ENCODE peak calls at places on chromosome 3, in nine cellular contexts. One of them, this sample, is unnamed.

GRCh38 chr3:146968204-146968651 is 363.1 kb upstream of the PLSCR5 start:
- DNase-seq in effector memory CD8-positive, alpha-beta T cell: no peak
- DNase-seq in activated T-cell treated with anti-CD3 and anti-CD28 coated beads, Interleukin-2, amount 50 U/mL, for 4 hours: no peak
- DNase-seq in HTR-8/SVneo: peak
- DNase-seq in SHP77: no peak
- DNase-seq in GM23248: peak
- DNase-seq in sciatic nerve: no peak
- DNase-seq in LoVo: no peak
- DNase-seq in Right ventricle myocardium inferior: no peak
- DNase-seq in this sample: peak

GRCh38 chr3:139675327-139675726 is 2.4 kb downstream of the NMNAT3 start:
- DNase-seq in HTR-8/SVneo: no peak
- DNase-seq in effector memory CD8-positive, alpha-beta T cell: no peak
- DNase-seq in activated T-cell treated with anti-CD3 and anti-CD28 coated beads, Interleukin-2, amount 50 U/mL, for 4 hours: no peak
- DNase-seq in LoVo: no peak
- DNase-seq in GM23248: no peak
- DNase-seq in Right ventricle myocardium inferior: no peak
- DNase-seq in sciatic nerve: no peak
- DNase-seq in SHP77: no peak
- DNase-seq in this sample: no peak

GRCh38 chr3:133641254-133641653 is 20.5 kb downstream of the TOPBP1 start:
- DNase-seq in HTR-8/SVneo: no peak
- DNase-seq in activated T-cell treated with anti-CD3 and anti-CD28 coated beads, Interleukin-2, amount 50 U/mL, for 4 hours: no peak
- DNase-seq in sciatic nerve: no peak
- DNase-seq in GM23248: no peak
- DNase-seq in SHP77: no peak
- DNase-seq in LoVo: no peak
- DNase-seq in Right ventricle myocardium inferior: no peak
- DNase-seq in effector memory CD8-positive, alpha-beta T cell: no peak
- DNase-seq in this sample: no peak

GRCh38 chr3:14633819-14634424 is 17.6 kb upstream of the CCDC174 start:
- DNase-seq in SHP77: peak
- DNase-seq in Right ventricle myocardium inferior: peak
- DNase-seq in sciatic nerve: no peak
- DNase-seq in GM23248: peak
- DNase-seq in HTR-8/SVneo: peak
- DNase-seq in activated T-cell treated with anti-CD3 and anti-CD28 coated beads, Interleukin-2, amount 50 U/mL, for 4 hours: peak
- DNase-seq in effector memory CD8-positive, alpha-beta T cell: peak
- DNase-seq in LoVo: peak
- DNase-seq in this sample: peak

GRCh38 chr3:184659797-184660301 is 52.0 kb downstream of the MAGEF1 start:
- DNase-seq in LoVo: no peak
- DNase-seq in GM23248: no peak
- DNase-seq in sciatic nerve: no peak
- DNase-seq in HTR-8/SVneo: peak
- DNase-seq in effector memory CD8-positive, alpha-beta T cell: no peak
- DNase-seq in SHP77: peak
- DNase-seq in Right ventricle myocardium inferior: no peak
- DNase-seq in activated T-cell treated with anti-CD3 and anti-CD28 coated beads, Interleukin-2, amount 50 U/mL, for 4 hours: no peak
- DNase-seq in this sample: no peak

GRCh38 chr3:193134895-193135294 is 106.1 kb upstream of the PLAAT1 start:
- DNase-seq in effector memory CD8-positive, alpha-beta T cell: no peak
- DNase-seq in GM23248: peak
- DNase-seq in sciatic nerve: no peak
- DNase-seq in LoVo: peak
- DNase-seq in Right ventricle myocardium inferior: no peak
- DNase-seq in HTR-8/SVneo: peak
- DNase-seq in SHP77: no peak
- DNase-seq in activated T-cell treated with anti-CD3 and anti-CD28 coated beads, Interleukin-2, amount 50 U/mL, for 4 hours: no peak
- DNase-seq in this sample: peak

GRCh38 chr3:48247401-48247807 is 6.5 kb downstream of the ZNF589 start:
- DNase-seq in effector memory CD8-positive, alpha-beta T cell: no peak
- DNase-seq in sciatic nerve: no peak
- DNase-seq in GM23248: peak
- DNase-seq in HTR-8/SVneo: no peak
- DNase-seq in Right ventricle myocardium inferior: no peak
- DNase-seq in activated T-cell treated with anti-CD3 and anti-CD28 coated beads, Interleukin-2, amount 50 U/mL, for 4 hours: no peak
- DNase-seq in SHP77: no peak
- DNase-seq in LoVo: no peak
- DNase-seq in this sample: peak

GRCh38 chr3:59563072-59563605 is 513.3 kb upstream of the CFAP20DC start:
- DNase-seq in effector memory CD8-positive, alpha-beta T cell: no peak
- DNase-seq in activated T-cell treated with anti-CD3 and anti-CD28 coated beads, Interleukin-2, amount 50 U/mL, for 4 hours: no peak
- DNase-seq in Right ventricle myocardium inferior: no peak
- DNase-seq in LoVo: no peak
- DNase-seq in SHP77: no peak
- DNase-seq in GM23248: peak
- DNase-seq in HTR-8/SVneo: no peak
- DNase-seq in sciatic nerve: no peak
- DNase-seq in this sample: no peak

GRCh38 chr3:177211503-177212277 is 14.4 kb upstream of the TBL1XR1 start:
- DNase-seq in Right ventricle myocardium inferior: no peak
- DNase-seq in GM23248: no peak
- DNase-seq in effector memory CD8-positive, alpha-beta T cell: no peak
- DNase-seq in LoVo: no peak
- DNase-seq in HTR-8/SVneo: no peak
- DNase-seq in activated T-cell treated with anti-CD3 and anti-CD28 coated beads, Interleukin-2, amount 50 U/mL, for 4 hours: no peak
- DNase-seq in sciatic nerve: no peak
- DNase-seq in SHP77: peak
- DNase-seq in this sample: no peak

GRCh38 chr3:79824166-79824565 is 56.4 kb upstream of the ROBO1 start:
- DNase-seq in SHP77: no peak
- DNase-seq in sciatic nerve: no peak
- DNase-seq in GM23248: no peak
- DNase-seq in effector memory CD8-positive, alpha-beta T cell: no peak
- DNase-seq in HTR-8/SVneo: no peak
- DNase-seq in Right ventricle myocardium inferior: no peak
- DNase-seq in activated T-cell treated with anti-CD3 and anti-CD28 coated beads, Interleukin-2, amount 50 U/mL, for 4 hours: no peak
- DNase-seq in LoVo: no peak
- DNase-seq in this sample: no peak

GRCh38 chr3:40574661-40575060 is 49.9 kb downstream of the ZNF621 start:
- DNase-seq in GM23248: peak
- DNase-seq in activated T-cell treated with anti-CD3 and anti-CD28 coated beads, Interleukin-2, amount 50 U/mL, for 4 hours: no peak
- DNase-seq in sciatic nerve: no peak
- DNase-seq in Right ventricle myocardium inferior: no peak
- DNase-seq in LoVo: no peak
- DNase-seq in HTR-8/SVneo: no peak
- DNase-seq in effector memory CD8-positive, alpha-beta T cell: no peak
- DNase-seq in SHP77: no peak
- DNase-seq in this sample: no peak

GRCh38 chr3:32384938-32385337 is 6.7 kb upstream of the CMTM7 start:
- DNase-seq in activated T-cell treated with anti-CD3 and anti-CD28 coated beads, Interleukin-2, amount 50 U/mL, for 4 hours: no peak
- DNase-seq in effector memory CD8-positive, alpha-beta T cell: no peak
- DNase-seq in GM23248: peak
- DNase-seq in sciatic nerve: no peak
- DNase-seq in SHP77: no peak
- DNase-seq in Right ventricle myocardium inferior: no peak
- DNase-seq in LoVo: no peak
- DNase-seq in HTR-8/SVneo: no peak
- DNase-seq in this sample: no peak

GRCh38 chr3:125045965-125046364 is 9.8 kb downstream of the HEG1 start:
- DNase-seq in HTR-8/SVneo: peak
- DNase-seq in sciatic nerve: no peak
- DNase-seq in GM23248: peak
- DNase-seq in SHP77: no peak
- DNase-seq in LoVo: peak
- DNase-seq in activated T-cell treated with anti-CD3 and anti-CD28 coated beads, Interleukin-2, amount 50 U/mL, for 4 hours: no peak
- DNase-seq in effector memory CD8-positive, alpha-beta T cell: no peak
- DNase-seq in Right ventricle myocardium inferior: no peak
- DNase-seq in this sample: no peak

GRCh38 chr3:35439626-35440025 is 199.7 kb upstream of the ARPP21 start:
- DNase-seq in HTR-8/SVneo: no peak
- DNase-seq in effector memory CD8-positive, alpha-beta T cell: no peak
- DNase-seq in GM23248: no peak
- DNase-seq in LoVo: no peak
- DNase-seq in SHP77: no peak
- DNase-seq in Right ventricle myocardium inferior: no peak
- DNase-seq in sciatic nerve: no peak
- DNase-seq in activated T-cell treated with anti-CD3 and anti-CD28 coated beads, Interleukin-2, amount 50 U/mL, for 4 hours: no peak
- DNase-seq in this sample: no peak

GRCh38 chr3:183249006-183249718 is 3.9 kb upstream of the B3GNT5 start:
- DNase-seq in SHP77: no peak
- DNase-seq in activated T-cell treated with anti-CD3 and anti-CD28 coated beads, Interleukin-2, amount 50 U/mL, for 4 hours: no peak
- DNase-seq in Right ventricle myocardium inferior: no peak
- DNase-seq in LoVo: no peak
- DNase-seq in GM23248: no peak
- DNase-seq in sciatic nerve: no peak
- DNase-seq in effector memory CD8-positive, alpha-beta T cell: no peak
- DNase-seq in HTR-8/SVneo: no peak
- DNase-seq in this sample: no peak

GRCh38 chr3:137554242-137554641 is 209.9 kb upstream of the SOX14 start:
- DNase-seq in activated T-cell treated with anti-CD3 and anti-CD28 coated beads, Interleukin-2, amount 50 U/mL, for 4 hours: no peak
- DNase-seq in effector memory CD8-positive, alpha-beta T cell: no peak
- DNase-seq in HTR-8/SVneo: no peak
- DNase-seq in SHP77: no peak
- DNase-seq in sciatic nerve: no peak
- DNase-seq in Right ventricle myocardium inferior: no peak
- DNase-seq in LoVo: no peak
- DNase-seq in GM23248: no peak
- DNase-seq in this sample: no peak

GRCh38 chr3:124915254-124915653 is 19.3 kb downstream of the MUC13 start:
- DNase-seq in HTR-8/SVneo: no peak
- DNase-seq in LoVo: no peak
- DNase-seq in sciatic nerve: no peak
- DNase-seq in GM23248: no peak
- DNase-seq in Right ventricle myocardium inferior: no peak
- DNase-seq in effector memory CD8-positive, alpha-beta T cell: no peak
- DNase-seq in activated T-cell treated with anti-CD3 and anti-CD28 coated beads, Interleukin-2, amount 50 U/mL, for 4 hours: no peak
- DNase-seq in SHP77: no peak
- DNase-seq in this sample: no peak